ENCODE peak calls at places on chromosomes 13 and 19, in nine cellular contexts. One of them, this sample, is unnamed.

GRCh38 chr19:54206030-54206830 is 5.6 kb downstream of the RPS9 start:
- DNase-seq in GM23338: no peak
- DNase-seq in GOT3: no peak
- DNase-seq in T-cell: no peak
- DNase-seq in fibroblast of the conjunctiva: no peak
- DNase-seq in SK-N-DZ: no peak
- DNase-seq in HepG2: no peak
- DNase-seq in activated effector memory CD4-positive, alpha-beta T cell treated with Interleukin-2 at 50 U/mL for 16 hours: no peak
- DNase-seq in T-helper 22 cell: no peak
- DNase-seq in this sample: no peak

GRCh38 chr13:28622286-28622685 is 36.6 kb upstream of the POMP start:
- DNase-seq in GM23338: no peak
- DNase-seq in GOT3: no peak
- DNase-seq in T-cell: no peak
- DNase-seq in fibroblast of the conjunctiva: no peak
- DNase-seq in SK-N-DZ: no peak
- DNase-seq in HepG2: no peak
- DNase-seq in activated effector memory CD4-positive, alpha-beta T cell treated with Interleukin-2 at 50 U/mL for 16 hours: no peak
- DNase-seq in T-helper 22 cell: no peak
- DNase-seq in this sample: no peak

GRCh38 chr13:60627071-60627686 is 230.2 kb downstream of the TDRD3 start:
- DNase-seq in GM23338: peak
- DNase-seq in GOT3: no peak
- DNase-seq in T-cell: no peak
- DNase-seq in fibroblast of the conjunctiva: no peak
- DNase-seq in SK-N-DZ: peak
- DNase-seq in HepG2: peak
- DNase-seq in activated effector memory CD4-positive, alpha-beta T cell treated with Interleukin-2 at 50 U/mL for 16 hours: no peak
- DNase-seq in T-helper 22 cell: no peak
- DNase-seq in this sample: no peak

GRCh38 chr19:2328401-2329161 is at the start of the genes LSM7 and SPPL2B:
- DNase-seq in GM23338: peak
- DNase-seq in GOT3: peak
- DNase-seq in T-cell: peak
- DNase-seq in fibroblast of the conjunctiva: peak
- DNase-seq in SK-N-DZ: peak
- DNase-seq in HepG2: peak
- DNase-seq in activated effector memory CD4-positive, alpha-beta T cell treated with Interleukin-2 at 50 U/mL for 16 hours: peak
- DNase-seq in T-helper 22 cell: peak
- DNase-seq in this sample: peak

GRCh38 chr13:26021956-26022355 is 29.9 kb downstream of the SHISA2 start:
- DNase-seq in GM23338: no peak
- DNase-seq in GOT3: no peak
- DNase-seq in T-cell: no peak
- DNase-seq in fibroblast of the conjunctiva: no peak
- DNase-seq in SK-N-DZ: no peak
- DNase-seq in HepG2: no peak
- DNase-seq in activated effector memory CD4-positive, alpha-beta T cell treated with Interleukin-2 at 50 U/mL for 16 hours: no peak
- DNase-seq in T-helper 22 cell: no peak
- DNase-seq in this sample: no peak

GRCh38 chr13:32267836-32268439 is 47.2 kb downstream of the ZAR1L start:
- DNase-seq in GM23338: peak
- DNase-seq in GOT3: no peak
- DNase-seq in T-cell: peak
- DNase-seq in fibroblast of the conjunctiva: no peak
- DNase-seq in SK-N-DZ: no peak
- DNase-seq in HepG2: no peak
- DNase-seq in activated effector memory CD4-positive, alpha-beta T cell treated with Interleukin-2 at 50 U/mL for 16 hours: peak
- DNase-seq in T-helper 22 cell: no peak
- DNase-seq in this sample: no peak

GRCh38 chr13:20546559-20546958 is 20.4 kb upstream of the IFT88 start:
- DNase-seq in GM23338: no peak
- DNase-seq in GOT3: no peak
- DNase-seq in T-cell: no peak
- DNase-seq in fibroblast of the conjunctiva: no peak
- DNase-seq in SK-N-DZ: no peak
- DNase-seq in HepG2: no peak
- DNase-seq in activated effector memory CD4-positive, alpha-beta T cell treated with Interleukin-2 at 50 U/mL for 16 hours: no peak
- DNase-seq in T-helper 22 cell: no peak
- DNase-seq in this sample: no peak

GRCh38 chr19:27793128-27793643 is 1419.8 kb downstream of the UQCRFS1 start:
- DNase-seq in GM23338: peak
- DNase-seq in GOT3: peak
- DNase-seq in T-cell: no peak
- DNase-seq in fibroblast of the conjunctiva: peak
- DNase-seq in SK-N-DZ: peak
- DNase-seq in HepG2: peak
- DNase-seq in activated effector memory CD4-positive, alpha-beta T cell treated with Interleukin-2 at 50 U/mL for 16 hours: peak
- DNase-seq in T-helper 22 cell: peak
- DNase-seq in this sample: no peak

GRCh38 chr13:31042501-31043165 is 110.2 kb downstream of the TEX26 start:
- DNase-seq in GM23338: no peak
- DNase-seq in GOT3: no peak
- DNase-seq in T-cell: no peak
- DNase-seq in fibroblast of the conjunctiva: no peak
- DNase-seq in SK-N-DZ: no peak
- DNase-seq in HepG2: no peak
- DNase-seq in activated effector memory CD4-positive, alpha-beta T cell treated with Interleukin-2 at 50 U/mL for 16 hours: no peak
- DNase-seq in T-helper 22 cell: no peak
- DNase-seq in this sample: no peak

GRCh38 chr13:29901714-29902631 is 51.6 kb upstream of the UBL3 start:
- DNase-seq in GM23338: no peak
- DNase-seq in GOT3: no peak
- DNase-seq in T-cell: peak
- DNase-seq in fibroblast of the conjunctiva: peak
- DNase-seq in SK-N-DZ: peak
- DNase-seq in HepG2: no peak
- DNase-seq in activated effector memory CD4-positive, alpha-beta T cell treated with Interleukin-2 at 50 U/mL for 16 hours: peak
- DNase-seq in T-helper 22 cell: peak
- DNase-seq in this sample: peak

GRCh38 chr13:39245688-39246087 is 207.4 kb downstream of the NHLRC3 start:
- DNase-seq in GM23338: no peak
- DNase-seq in GOT3: no peak
- DNase-seq in T-cell: no peak
- DNase-seq in fibroblast of the conjunctiva: no peak
- DNase-seq in SK-N-DZ: no peak
- DNase-seq in HepG2: no peak
- DNase-seq in activated effector memory CD4-positive, alpha-beta T cell treated with Interleukin-2 at 50 U/mL for 16 hours: no peak
- DNase-seq in T-helper 22 cell: no peak
- DNase-seq in this sample: no peak

GRCh38 chr13:49898792-49899191 is 37.3 kb downstream of the SPRYD7 start:
- DNase-seq in GM23338: no peak
- DNase-seq in GOT3: no peak
- DNase-seq in T-cell: no peak
- DNase-seq in fibroblast of the conjunctiva: no peak
- DNase-seq in SK-N-DZ: no peak
- DNase-seq in HepG2: peak
- DNase-seq in activated effector memory CD4-positive, alpha-beta T cell treated with Interleukin-2 at 50 U/mL for 16 hours: no peak
- DNase-seq in T-helper 22 cell: no peak
- DNase-seq in this sample: no peak

GRCh38 chr19:35118268-35119026 is 2.8 kb downstream of the FXYD3 start:
- DNase-seq in GM23338: no peak
- DNase-seq in GOT3: no peak
- DNase-seq in T-cell: no peak
- DNase-seq in fibroblast of the conjunctiva: no peak
- DNase-seq in SK-N-DZ: no peak
- DNase-seq in HepG2: no peak
- DNase-seq in activated effector memory CD4-positive, alpha-beta T cell treated with Interleukin-2 at 50 U/mL for 16 hours: no peak
- DNase-seq in T-helper 22 cell: no peak
- DNase-seq in this sample: no peak

GRCh38 chr19:1884719-1885334 is 469 bp downstream of the ABHD17A start:
- DNase-seq in GM23338: no peak
- DNase-seq in GOT3: no peak
- DNase-seq in T-cell: peak
- DNase-seq in fibroblast of the conjunctiva: no peak
- DNase-seq in SK-N-DZ: no peak
- DNase-seq in HepG2: no peak
- DNase-seq in activated effector memory CD4-positive, alpha-beta T cell treated with Interleukin-2 at 50 U/mL for 16 hours: no peak
- DNase-seq in T-helper 22 cell: no peak
- DNase-seq in this sample: no peak

GRCh38 chr13:114131581-114132418 is 623 bp downstream of the RASA3 start:
- DNase-seq in GM23338: peak
- DNase-seq in GOT3: no peak
- DNase-seq in T-cell: peak
- DNase-seq in fibroblast of the conjunctiva: no peak
- DNase-seq in SK-N-DZ: no peak
- DNase-seq in HepG2: no peak
- DNase-seq in activated effector memory CD4-positive, alpha-beta T cell treated with Interleukin-2 at 50 U/mL for 16 hours: peak
- DNase-seq in T-helper 22 cell: no peak
- DNase-seq in this sample: no peak

This sample was measured in amniotic stem cell.